ENCODE peak calls at places on chromosomes 13 and 19, in six cellular contexts. One of them, this sample, is unnamed.

GRCh38 chr19:1656988-1657536 is 4.6 kb upstream of the TCF3 start:
- DNase-seq in AG09319: no peak
- DNase-seq in psoas muscle: no peak
- DNase-seq in KG1: no peak
- DNase-seq in T follicular helper cell: no peak
- DNase-seq in HEK293T: no peak
- DNase-seq in this sample: no peak

GRCh38 chr13:100738176-100738855 is 63.7 kb upstream of the TMTC4 start:
- DNase-seq in AG09319: no peak
- DNase-seq in psoas muscle: no peak
- DNase-seq in KG1: no peak
- DNase-seq in T follicular helper cell: no peak
- DNase-seq in HEK293T: no peak
- DNase-seq in this sample: no peak

GRCh38 chr13:111943229-111943795 is 123.6 kb upstream of the SOX1 start:
- DNase-seq in AG09319: no peak
- DNase-seq in psoas muscle: no peak
- DNase-seq in KG1: no peak
- DNase-seq in T follicular helper cell: no peak
- DNase-seq in HEK293T: no peak
- DNase-seq in this sample: no peak

GRCh38 chr19:24086974-24087595 is at the start of gene ZNF254:
- DNase-seq in AG09319: peak; percentile 87
- DNase-seq in psoas muscle: peak; percentile 88
- DNase-seq in KG1: peak; percentile 75
- DNase-seq in T follicular helper cell: peak; percentile 54
- DNase-seq in HEK293T: no peak
- DNase-seq in this sample: peak; percentile 50

GRCh38 chr19:13441810-13442512 is 64.3 kb downstream of the CACNA1A start:
- DNase-seq in AG09319: no peak
- DNase-seq in psoas muscle: no peak
- DNase-seq in KG1: peak; percentile 26
- DNase-seq in T follicular helper cell: peak; percentile 23
- DNase-seq in HEK293T: peak; percentile 65
- DNase-seq in this sample: peak; percentile 47

GRCh38 chr13:114107686-114108081 is 24.7 kb downstream of the RASA3 start:
- DNase-seq in AG09319: peak; percentile 55
- DNase-seq in psoas muscle: peak; percentile 75
- DNase-seq in KG1: no peak
- DNase-seq in T follicular helper cell: no peak
- DNase-seq in HEK293T: no peak
- DNase-seq in this sample: no peak

GRCh38 chr13:87331178-87331577 is 340.0 kb upstream of the SLITRK5 start:
- DNase-seq in AG09319: no peak
- DNase-seq in psoas muscle: no peak
- DNase-seq in KG1: no peak
- DNase-seq in T follicular helper cell: no peak
- DNase-seq in HEK293T: no peak
- DNase-seq in this sample: no peak

GRCh38 chr19:44845286-44845611 is 848 bp upstream of the NECTIN2 start:
- DNase-seq in AG09319: no peak
- DNase-seq in psoas muscle: peak; percentile 43
- DNase-seq in KG1: no peak
- DNase-seq in T follicular helper cell: no peak
- DNase-seq in HEK293T: no peak
- DNase-seq in this sample: peak; percentile 6

GRCh38 chr19:32351807-32352630 is 6.6 kb downstream of the ZNF507 start:
- DNase-seq in AG09319: no peak
- DNase-seq in psoas muscle: no peak
- DNase-seq in KG1: no peak
- DNase-seq in T follicular helper cell: no peak
- DNase-seq in HEK293T: no peak
- DNase-seq in this sample: no peak